ENCODE peak calls at places on chromosomes 4 and X, in ten cellular contexts. C, Y, X, J, U, P, S, E, Q and M are unnamed samples.

GRCh38 chrX:124555036-124555595 is 208.8 kb downstream of the SH2D1A start:
- DNase-seq in C (no peak), Y (no peak), X (peak), J (no peak), U (no peak), P (no peak), S (peak), E (no peak), Q (peak), M (no peak)

GRCh38 chr4:82126641-82127040 is 247.2 kb downstream of the HNRNPD start:
- DNase-seq in C (no peak), Y (no peak), X (no peak), J (no peak), U (no peak), P (no peak), S (no peak), E (no peak), Q (no peak), M (no peak)

GRCh38 chr4:119738901-119739300 is 110.3 kb upstream of the PDE5A start:
- DNase-seq in C (no peak), Y (no peak), X (no peak), J (no peak), U (no peak), P (no peak), S (no peak), E (no peak), Q (no peak), M (no peak)

GRCh38 chrX:150324035-150324728 is 38.9 kb upstream of the MAMLD1 start:
- DNase-seq in C (no peak), Y (no peak), X (peak), J (no peak), U (peak), P (no peak), S (peak), E (no peak), Q (peak), M (no peak)

GRCh38 chr4:12926189-12927066 is 557.7 kb downstream of the RAB28 start:
- DNase-seq in C (no peak), Y (no peak), X (no peak), J (no peak), U (no peak), P (no peak), S (no peak), E (no peak), Q (no peak), M (no peak)

GRCh38 chrX:149230689-149231088 is 274.4 kb downstream of the IDS start:
- DNase-seq in C (no peak), Y (no peak), X (no peak), J (no peak), U (no peak), P (no peak), S (no peak), E (no peak), Q (no peak), M (no peak)

GRCh38 chr4:18227880-18228279 is 206.3 kb upstream of the LCORL start:
- DNase-seq in C (no peak), Y (no peak), X (no peak), J (no peak), U (no peak), P (no peak), S (no peak), E (no peak), Q (no peak), M (no peak)

GRCh38 chr4:53205970-53206369 is 159.9 kb downstream of the SCFD2 start:
- DNase-seq in C (no peak), Y (no peak), X (no peak), J (no peak), U (no peak), P (no peak), S (no peak), E (no peak), Q (no peak), M (no peak)

GRCh38 chr4:95466791-95467190 is 82.0 kb downstream of the UNC5C start:
- DNase-seq in C (no peak), Y (no peak), X (no peak), J (no peak), U (peak), P (no peak), S (no peak), E (no peak), Q (no peak), M (no peak)

GRCh38 chrX:44344194-44344593 is 722 bp upstream of the EFHC2 start:
- DNase-seq in C (peak), Y (peak), X (no peak), J (no peak), U (peak), P (no peak), S (no peak), E (no peak), Q (no peak), M (no peak)

GRCh38 chrX:115226929-115227328 is 7.0 kb downstream of the LRCH2 start:
- DNase-seq in C (no peak), Y (no peak), X (peak), J (peak), U (peak), P (no peak), S (peak), E (no peak), Q (peak), M (no peak)

GRCh38 chr4:169275180-169275579 is 4.4 kb upstream of the SH3RF1 start:
- DNase-seq in C (no peak), Y (no peak), X (no peak), J (no peak), U (no peak), P (no peak), S (no peak), E (no peak), Q (no peak), M (no peak)

GRCh38 chr4:15003441-15003890 is 1.2 kb downstream of the CPEB2 start:
- DNase-seq in C (peak), Y (no peak), X (no peak), J (no peak), U (no peak), P (no peak), S (no peak), E (peak), Q (peak), M (peak)

GRCh38 chrX:134537179-134537945 is 77.4 kb downstream of the HPRT1 start:
- DNase-seq in C (no peak), Y (no peak), X (no peak), J (no peak), U (peak), P (no peak), S (peak), E (no peak), Q (peak), M (no peak)

GRCh38 chrX:54495814-54496516 is at the start of gene FGD1:
- DNase-seq in C (peak), Y (peak), X (peak), J (peak), U (peak), P (no peak), S (peak), E (peak), Q (peak), M (peak)

GRCh38 chr4:133565379-133565778 is 416.3 kb downstream of the PCDH10 start:
- DNase-seq in C (no peak), Y (no peak), X (no peak), J (no peak), U (no peak), P (no peak), S (peak), E (no peak), Q (peak), M (no peak)

GRCh38 chrX:154372612-154373022 is 1.8 kb downstream of the FLNA start:
- DNase-seq in C (no peak), Y (no peak), X (no peak), J (no peak), U (peak), P (no peak), S (peak), E (no peak), Q (no peak), M (no peak)

GRCh38 chr4:48483777-48484493 is 792 bp downstream of the SLC10A4 start:
- DNase-seq in C (peak), Y (no peak), X (no peak), J (no peak), U (peak), P (no peak), S (no peak), E (peak), Q (no peak), M (no peak)

GRCh38 chr4:154184238-154184637 is 307.4 kb downstream of the DCHS2 start:
- DNase-seq in C (no peak), Y (no peak), X (no peak), J (no peak), U (no peak), P (no peak), S (no peak), E (no peak), Q (no peak), M (no peak)

GRCh38 chrX:119638725-119639471 is 32.7 kb upstream of the NKRF start:
- DNase-seq in C (no peak), Y (no peak), X (no peak), J (no peak), U (no peak), P (no peak), S (no peak), E (no peak), Q (peak), M (no peak)

GRCh38 chr4:150001815-150002214 is 76.4 kb upstream of the DCLK2 start:
- DNase-seq in C (no peak), Y (no peak), X (no peak), J (no peak), U (no peak), P (no peak), S (peak), E (no peak), Q (peak), M (no peak)

GRCh38 chr4:145177906-145178538 is 2.4 kb downstream of the OTUD4 start:
- DNase-seq in C (no peak), Y (no peak), X (no peak), J (no peak), U (peak), P (no peak), S (no peak), E (no peak), Q (peak), M (no peak)

GRCh38 chr4:8266508-8266907 is 3.0 kb upstream of the HTRA3 start:
- DNase-seq in C (no peak), Y (no peak), X (no peak), J (no peak), U (peak), P (no peak), S (no peak), E (no peak), Q (no peak), M (no peak)

GRCh38 chr4:183435803-183436202 is 8.6 kb upstream of the CDKN2AIP start:
- DNase-seq in C (no peak), Y (no peak), X (no peak), J (peak), U (no peak), P (no peak), S (no peak), E (no peak), Q (no peak), M (no peak)

GRCh38 chr4:30755306-30755705 is 35.1 kb downstream of the PCDH7 start:
- DNase-seq in C (no peak), Y (no peak), X (no peak), J (no peak), U (no peak), P (no peak), S (no peak), E (no peak), Q (peak), M (no peak)

GRCh38 chr4:140098481-140099132 is 55.4 kb downstream of the MAML3 start:
- DNase-seq in C (no peak), Y (no peak), X (no peak), J (no peak), U (no peak), P (no peak), S (no peak), E (no peak), Q (peak), M (no peak)

GRCh38 chr4:7068883-7069282 is 1.0 kb upstream of the GRPEL1 start:
- DNase-seq in C (no peak), Y (no peak), X (no peak), J (no peak), U (peak), P (no peak), S (no peak), E (no peak), Q (peak), M (no peak)

GRCh38 chr4:120218981-120219380 is 152.3 kb upstream of the MAD2L1 start:
- DNase-seq in C (no peak), Y (no peak), X (no peak), J (no peak), U (no peak), P (no peak), S (no peak), E (no peak), Q (peak), M (no peak)

GRCh38 chr4:22238742-22239141 is 277.1 kb downstream of the ADGRA3 start:
- DNase-seq in C (no peak), Y (no peak), X (peak), J (no peak), U (peak), P (no peak), S (no peak), E (no peak), Q (no peak), M (no peak)

GRCh38 chrX:142036111-142036510 is 132.4 kb downstream of the MAGEC1 start:
- DNase-seq in C (no peak), Y (no peak), X (no peak), J (no peak), U (no peak), P (no peak), S (no peak), E (no peak), Q (peak), M (no peak)